ENCODE peak calls at places on chromosomes 12 and 14, in seven cellular contexts. L is HepG2, A is K562, I is H1, S is GM12878, H is Panc1, E is SK-N-SH. B is an unnamed sample.

GRCh38 chr14:66295386-66295785 is 190.8 kb upstream of the CCDC196 start:
- DNase-seq in H (no peak), A (no peak), L (no peak), S (no peak), I (no peak), E (no peak), B (no peak)

GRCh38 chr14:40368314-40368713 is 936.1 kb upstream of the FBXO33 start:
- DNase-seq in E (no peak), S (no peak), L (no peak), I (no peak), A (no peak), H (no peak), B (no peak)

GRCh38 chr14:90676356-90676755 is 139.9 kb downstream of the TTC7B start:
- DNase-seq in L (no peak), S (no peak), H (no peak), A (no peak), E (no peak), I (no peak), B (no peak)

GRCh38 chr14:103296007-103296406 is 38.0 kb upstream of the EIF5 start:
- DNase-seq in E (no peak), S (no peak), H (no peak), L (peak; percentile 46), A (no peak), I (no peak), B (no peak)

GRCh38 chr12:9851050-9851449 is 18.1 kb downstream of the CLEC2B start:
- DNase-seq in E (no peak), A (no peak), H (no peak), L (no peak), S (no peak), I (no peak), B (no peak)

GRCh38 chr12:46483572-46484395 is 111.2 kb upstream of the SLC38A2 start:
- DNase-seq in E (no peak), L (peak; percentile 94), I (no peak), A (peak; percentile 17), S (no peak), H (no peak), B (no peak)

GRCh38 chr12:8844665-8845064 is 22.2 kb downstream of the A2ML1 start:
- DNase-seq in I (no peak), H (no peak), S (no peak), L (peak; percentile 10), A (peak; percentile 34), E (peak; percentile 39), B (no peak)

GRCh38 chr14:69696633-69697557 is 70.0 kb upstream of the SRSF5 start:
- DNase-seq in L (no peak), E (no peak), A (peak; percentile 64), S (no peak), H (no peak), I (no peak), B (no peak)

GRCh38 chr12:124174949-124175348 is 119.9 kb upstream of the RFLNA start:
- DNase-seq in A (no peak), I (no peak), H (no peak), L (no peak), S (no peak), E (no peak), B (no peak)

GRCh38 chr12:32944195-32944594 is 47.6 kb upstream of the PKP2 start:
- DNase-seq in L (no peak), I (no peak), A (no peak), H (no peak), E (no peak), S (no peak), B (no peak)

GRCh38 chr12:4796218-4796617 is 76.0 kb downstream of the GALNT8 start:
- DNase-seq in A (no peak), H (no peak), L (no peak), S (no peak), E (no peak), I (no peak), B (no peak)

GRCh38 chr14:104140463-104141331 is 2.3 kb downstream of the KIF26A start:
- DNase-seq in S (no peak), I (no peak), A (no peak), E (peak; percentile 40), L (no peak), H (no peak), B (no peak)

GRCh38 chr14:51208982-51209381 is 31.1 kb upstream of the TMX1 start:
- DNase-seq in H (no peak), A (no peak), I (no peak), L (no peak), S (no peak), E (no peak), B (no peak)

GRCh38 chr12:95116773-95117172 is 43.4 kb upstream of the NR2C1 start:
- DNase-seq in S (peak; percentile 16), A (no peak), H (no peak), I (no peak), E (no peak), L (no peak), B (peak; percentile 82)

GRCh38 chr14:72793154-72793725 is 100.7 kb downstream of the DPF3 start:
- DNase-seq in H (no peak), I (no peak), S (no peak), L (no peak), E (no peak), A (no peak), B (no peak)

GRCh38 chr12:570237-570925 is 92.9 kb downstream of the NINJ2 start:
- DNase-seq in A (peak; percentile 72), L (peak; percentile 77), H (peak; percentile 46), S (no peak), E (peak; percentile 81), I (no peak), B (peak; percentile 76)

GRCh38 chr12:47820631-47821345 is 1.1 kb upstream of the HDAC7 start:
- DNase-seq in L (peak; percentile 88), H (no peak), E (peak; percentile 61), A (peak; percentile 65), S (no peak), I (no peak), B (peak; percentile 62)

GRCh38 chr14:68951051-68951797 is 27.9 kb downstream of the ACTN1 start:
- DNase-seq in L (no peak), H (peak; percentile 78), E (peak; percentile 34), S (no peak), A (no peak), I (no peak), B (peak; percentile 85)

GRCh38 chr14:32342151-32342853 is 13.2 kb downstream of the AKAP6 start:
- DNase-seq in I (no peak), H (no peak), S (no peak), E (no peak), A (no peak), L (no peak), B (no peak)

GRCh38 chr14:59634617-59635016 is 58.0 kb upstream of the CCDC175 start:
- DNase-seq in A (no peak), I (no peak), E (no peak), L (no peak), H (no peak), S (no peak), B (no peak)

GRCh38 chr14:63737582-63738006 is 9.7 kb upstream of the SGPP1 start:
- DNase-seq in E (no peak), S (peak; percentile 68), A (no peak), H (no peak), I (no peak), L (no peak), B (no peak)

GRCh38 chr14:102086346-102086971 is 385 bp downstream of the HSP90AA1 start:
- DNase-seq in A (peak; percentile 42), I (no peak), S (no peak), H (no peak), E (peak; percentile 73), L (no peak), B (no peak)
- TF ChIP-seq SIN3A in A (peak; percentile 26), I (no peak), S (no peak), H (no peak), E (no peak), L (no peak), B (no peak)

GRCh38 chr12:54997914-54998507 is 13.4 kb upstream of the TESPA1 start:
- DNase-seq in S (no peak), H (no peak), I (no peak), L (no peak), A (no peak), E (no peak), B (no peak)

GRCh38 chr12:54998958-54999510 is 14.5 kb upstream of the TESPA1 start:
- DNase-seq in H (no peak), S (no peak), A (no peak), I (no peak), E (no peak), L (no peak), B (no peak)

GRCh38 chr12:54996235-54996634 is 11.7 kb upstream of the TESPA1 start:
- DNase-seq in L (no peak), E (no peak), I (no peak), S (no peak), H (no peak), A (no peak), B (no peak)

GRCh38 chr12:55002355-55002754 is 17.4 kb upstream of the NEUROD4 start:
- DNase-seq in L (no peak), E (no peak), H (no peak), A (no peak), S (no peak), I (no peak), B (no peak)

GRCh38 chr12:55001198-55001827 is 16.8 kb upstream of the TESPA1 start:
- DNase-seq in I (no peak), A (no peak), H (no peak), E (no peak), L (no peak), S (no peak), B (no peak)
- TF ChIP-seq SIN3A in I (no peak), A (no peak), H (no peak), E (no peak), L (no peak), S (no peak), B (no peak)

GRCh38 chr12:107306141-107306670 is 212.9 kb upstream of the CRY1 start:
- DNase-seq in S (no peak), A (no peak), E (no peak), H (no peak), L (no peak), I (no peak), B (no peak)

GRCh38 chr12:107310621-107311020 is 217.3 kb upstream of the CRY1 start:
- DNase-seq in H (no peak), A (no peak), I (no peak), S (no peak), E (no peak), L (no peak), B (no peak)

GRCh38 chr12:107308310-107308709 is 215.0 kb upstream of the CRY1 start:
- DNase-seq in H (no peak), E (no peak), I (no peak), S (no peak), A (no peak), L (no peak), B (no peak)

GRCh38 chr12:107309020-107309419 is 215.7 kb upstream of the CRY1 start:
- DNase-seq in A (no peak), S (no peak), I (no peak), E (no peak), H (no peak), L (no peak), B (no peak)

GRCh38 chr12:107311682-107312081 is 218.3 kb upstream of the CRY1 start:
- DNase-seq in H (no peak), I (no peak), E (no peak), S (no peak), A (no peak), L (no peak), B (no peak)
- TF ChIP-seq SIN3A in H (no peak), I (no peak), E (no peak), S (no peak), A (no peak), L (no peak), B (no peak)

GRCh38 chr14:28494196-28494595 is 272.4 kb upstream of the FOXG1 start:
- DNase-seq in S (no peak), L (no peak), E (no peak), A (no peak), H (peak; percentile 47), I (no peak), B (no peak)
- TF ChIP-seq SIN3A in S (no peak), L (no peak), E (no peak), A (no peak), H (no peak), I (no peak), B (no peak)